ENCODE peak calls at places on chromosomes 5 and 9, in nine cellular contexts. H, U, G, R, I, L, N, V and X are unnamed samples.
A peak's percentile ranks its signal among the peaks of the same experiment; 100 is the strongest.

GRCh38 chr9:19998823-19999455 is 210.1 kb upstream of the SLC24A2 start:
- DNase-seq in I (no peak), H (no peak), G (no peak), U (no peak), R (no peak), L (no peak), N (no peak), V (no peak), X (no peak)

GRCh38 chr9:93292664-93293328 is 108.9 kb downstream of the WNK2 start:
- DNase-seq in I (no peak), R (no peak), V (no peak), G (no peak), U (no peak), H (no peak), L (no peak), N (no peak), X (no peak)

GRCh38 chr9:88993327-88993726 is 2.1 kb downstream of the S1PR3 start:
- DNase-seq in G (peak; percentile 4), N (no peak), H (no peak), L (peak; percentile 68), U (no peak), V (no peak), I (peak; percentile 18), R (no peak), X (no peak)

GRCh38 chr5:60703944-60704343 is 4.0 kb upstream of the DEPDC1B start:
- DNase-seq in N (no peak), R (no peak), L (no peak), G (no peak), U (no peak), H (no peak), V (no peak), I (no peak), X (no peak)

GRCh38 chr5:8686707-8687106 is 817.8 kb downstream of the MTRR start:
- DNase-seq in R (no peak), L (peak; percentile 76), U (no peak), N (no peak), V (no peak), H (no peak), G (no peak), I (no peak), X (no peak)

GRCh38 chr9:128416432-128417019 is 4.1 kb upstream of the CERCAM start:
- DNase-seq in L (no peak), R (no peak), N (no peak), G (no peak), U (no peak), H (peak; percentile 54), V (no peak), I (no peak), X (no peak)

GRCh38 chr5:74155501-74155900 is 485.0 kb downstream of the ENC1 start:
- DNase-seq in I (no peak), L (no peak), N (no peak), V (no peak), R (no peak), G (no peak), H (no peak), U (no peak), X (no peak)

GRCh38 chr5:171770153-171770552 is 15.5 kb upstream of the SMIM23 start:
- DNase-seq in G (no peak), U (no peak), N (no peak), V (peak; percentile 71), L (no peak), R (no peak), I (no peak), H (no peak), X (no peak)

GRCh38 chr9:33719581-33720374 is 75.6 kb upstream of the PRSS3 start:
- DNase-seq in L (peak; percentile 19), R (peak; percentile 15), G (peak; percentile 60), U (peak; percentile 35), H (peak; percentile 42), I (peak; percentile 16), N (no peak), V (peak; percentile 79), X (peak; percentile 53)

GRCh38 chr9:13351768-13352386 is 72.4 kb upstream of the MPDZ start:
- DNase-seq in V (peak; percentile 65), H (peak; percentile 63), R (no peak), I (peak; percentile 23), G (no peak), L (peak; percentile 84), N (no peak), U (no peak), X (no peak)

DNA sequence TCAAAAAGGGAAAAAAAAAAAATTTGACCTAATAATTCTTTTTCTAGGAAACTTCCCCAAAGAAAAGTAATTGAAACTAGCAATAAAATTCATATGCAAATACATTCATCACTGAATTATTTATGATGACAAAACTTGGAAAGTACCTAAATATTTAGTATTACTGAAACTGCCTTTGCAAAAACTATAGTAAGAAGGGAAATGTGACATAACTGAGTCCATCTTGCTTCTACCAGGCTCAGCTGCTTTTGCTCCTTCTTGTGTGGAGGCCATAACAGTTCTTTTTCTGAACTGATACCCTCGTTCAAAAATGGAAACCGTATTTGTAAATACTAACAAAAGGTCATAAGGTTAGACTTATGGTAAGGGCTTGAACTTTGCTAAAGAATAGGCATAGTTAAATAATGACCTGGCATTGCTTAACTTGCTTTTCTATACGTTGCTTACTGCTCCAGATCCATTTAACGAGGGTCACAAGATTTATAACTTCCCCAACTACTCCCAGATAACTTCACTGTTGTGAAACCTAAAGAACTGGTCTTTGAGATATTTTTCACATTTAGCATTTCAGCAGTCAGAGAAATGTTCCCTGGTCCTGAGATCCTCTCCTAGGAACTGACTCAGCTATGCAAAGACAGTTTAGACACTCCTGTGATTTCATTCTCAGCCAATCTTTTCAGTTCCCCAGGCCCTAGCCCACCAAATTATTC is 68.4 kb downstream of the CFAP95 start:
- DNase-seq in H (no peak), L (no peak), U (no peak), I (no peak), V (no peak), G (no peak), N (no peak), R (no peak), X (no peak)
- H3K4me3 ChIP-seq in H (no peak overlapping the region), L (no peak overlapping the region), U (no peak overlapping the region), I (no peak overlapping the region), V (no peak overlapping the region), G (no peak overlapping the region), N (no peak overlapping the region), R (no peak overlapping the region), X (no peak overlapping the region)

GRCh38 chr5:69035665-69036064 is 58.1 kb upstream of the SLC30A5 start:
- DNase-seq in H (no peak), U (no peak), R (no peak), N (no peak), L (peak; percentile 47), I (no peak), G (no peak), V (no peak), X (no peak)

GRCh38 chr5:69030663-69031062 is 63.2 kb upstream of the SLC30A5 start:
- DNase-seq in U (no peak), R (no peak), N (no peak), H (peak; percentile 48), V (no peak), G (no peak), L (peak; percentile 21), I (no peak), X (no peak)

GRCh38 chr5:69029292-69029691 is 64.5 kb upstream of the SLC30A5 start:
- DNase-seq in U (no peak), G (no peak), L (no peak), R (no peak), H (no peak), V (no peak), N (no peak), I (no peak), X (no peak)

GRCh38 chr5:69033690-69034089 is 60.1 kb upstream of the SLC30A5 start:
- DNase-seq in L (no peak), I (no peak), V (no peak), H (no peak), G (no peak), N (no peak), U (peak; percentile 39), R (no peak), X (no peak)

DNA sequence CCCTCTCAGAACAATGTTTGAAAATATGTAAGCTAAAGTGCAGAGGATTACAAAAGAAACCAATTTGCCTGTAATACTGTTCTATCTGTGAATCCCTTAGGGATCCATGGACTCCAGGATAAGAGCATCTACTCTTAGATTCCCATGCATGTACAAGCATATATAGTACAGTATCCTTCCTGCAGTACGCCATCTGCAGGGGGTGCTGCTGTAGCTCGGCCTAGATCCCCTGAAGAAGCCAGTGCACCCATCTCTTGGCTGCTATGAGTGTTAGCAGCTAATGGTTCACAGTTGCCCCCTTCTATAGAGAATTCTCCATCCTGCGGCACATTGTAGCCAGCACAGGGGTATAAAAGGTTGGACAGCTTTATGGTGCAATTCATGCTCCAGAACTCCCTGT is 61.8 kb upstream of the SLC30A5 start:
- DNase-seq in U (no peak), N (no peak), G (no peak), I (no peak), V (peak; percentile 35), H (peak; percentile 33), R (no peak), L (no peak), X (no peak)
- TF ChIP-seq CTCF in U (no peak), N (no peak), G (no peak), I (peak; percentile 40), V (peak; percentile 61), H (peak; percentile 52), R (no peak), L (no peak), X (no peak)

DNA sequence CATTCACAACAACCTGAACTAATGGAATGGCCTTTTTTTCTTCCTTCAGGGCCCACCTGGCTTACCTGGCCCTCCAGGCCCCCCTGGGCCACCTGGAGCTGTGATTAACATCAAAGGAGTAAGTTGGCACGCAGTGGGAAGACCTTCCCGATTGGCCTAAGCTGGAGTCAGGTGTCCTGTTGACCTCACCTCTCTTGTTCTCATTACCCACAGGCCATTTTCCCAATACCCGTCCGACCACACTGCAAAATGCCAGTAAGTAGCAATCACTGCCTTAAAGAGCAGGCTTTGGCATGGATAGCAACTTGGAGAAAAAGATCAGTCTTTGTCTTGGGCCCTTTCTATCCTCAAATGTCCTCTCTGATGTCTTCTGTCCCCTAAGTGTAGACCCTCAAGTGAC is 55.3 kb upstream of the TGFBR1 start:
- DNase-seq in N (no peak), H (no peak), R (no peak), V (no peak), I (no peak), G (no peak), U (no peak), L (no peak), X (no peak)
- H3K27ac ChIP-seq in N (no peak overlapping the region), H (no peak overlapping the region), R (no peak overlapping the region), V (no peak overlapping the region), I (no peak overlapping the region), G (no peak overlapping the region), U (no peak overlapping the region), L (no peak overlapping the region), X (no peak overlapping the region)

DNA sequence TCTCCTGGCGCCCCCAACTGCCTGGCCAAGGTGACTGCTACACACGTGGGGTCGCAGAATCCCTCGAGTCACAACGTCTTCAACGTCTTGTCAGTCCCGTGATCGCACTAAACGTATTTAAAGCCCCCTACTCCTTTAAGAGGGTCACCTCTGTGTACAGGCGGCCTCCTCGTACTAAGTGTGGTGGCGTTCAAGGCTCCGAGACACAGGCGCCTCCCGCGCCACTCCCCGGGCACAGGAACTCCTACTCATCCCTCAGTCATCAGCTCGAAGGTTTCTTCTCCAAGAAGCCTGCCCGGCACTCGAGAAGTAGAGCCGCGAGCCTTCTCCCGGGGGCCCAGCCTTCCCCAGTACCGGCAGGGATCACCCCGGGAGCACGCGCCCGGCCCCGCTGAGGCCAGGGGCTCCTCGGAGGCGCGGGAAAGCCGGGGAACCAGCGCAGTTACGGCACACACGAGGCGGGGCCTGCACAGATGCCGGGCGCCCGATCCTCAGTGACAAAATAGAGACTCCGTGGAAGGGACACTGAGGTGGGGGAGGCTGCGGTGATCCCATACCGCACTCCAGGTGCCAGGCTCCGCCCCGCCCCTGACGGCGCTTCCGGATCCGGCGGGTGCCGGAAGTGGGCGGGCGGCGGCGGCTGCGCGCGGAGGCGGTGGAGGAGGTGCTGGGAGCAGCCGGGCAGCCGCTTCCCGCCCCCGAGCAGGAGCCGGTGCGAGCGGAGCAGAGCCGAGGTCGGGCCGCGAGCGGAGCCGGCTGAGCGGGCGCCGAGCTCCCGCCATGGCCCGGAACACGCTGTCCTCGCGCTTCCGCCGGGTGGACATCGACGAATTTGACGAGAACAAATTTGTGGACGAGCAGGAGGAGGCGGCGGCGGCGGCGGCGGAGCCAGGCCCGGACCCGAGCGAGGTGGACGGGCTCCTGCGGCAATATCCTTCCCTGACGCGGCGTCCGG is 6.9 kb downstream of the ARPC5L start:
- DNase-seq in N (peak; percentile 90), G (peak; percentile 92), U (peak; percentile 87), L (peak; percentile 87), I (peak; percentile 71), H (peak; percentile 93), V (peak; percentile 92), R (peak; percentile 88), X (peak; percentile 84)
- H3K4me3 ChIP-seq in N (peak overlapping the region; percentile 93), G (peak overlapping the region; percentile 76), U (peak overlapping the region; percentile 91), L (peak overlapping the region; percentile 98), I (peak overlapping the region; percentile 98), H (peak overlapping the region; percentile 93), V (peak overlapping the region; percentile 99), R (peak overlapping the region; percentile 98), X (peak overlapping the region; percentile 96)